ENCODE peak calls at places on chromosomes 5 and 9, in six cellular contexts. E is A549, U is pancreas, B is foreskin fibroblast, W is spleen, I is prostate gland. X is an unnamed sample.

GRCh38 chr9:120439147-120439546 is 140.8 kb downstream of the CDK5RAP2 start:
- DNase-seq in E (peak), U (no peak), B (no peak), W (no peak), I (no peak), X (no peak)

GRCh38 chr5:158796812-158797497 is 302.8 kb downstream of the EBF1 start:
- DNase-seq in E (no peak), U (no peak), B (no peak), W (no peak), I (no peak), X (no peak)

GRCh38 chr5:14082973-14083372 is 60.2 kb upstream of the TRIO start:
- DNase-seq in E (no peak), U (no peak), B (no peak), W (no peak), I (no peak), X (no peak)

GRCh38 chr9:4886698-4887097 is 94.0 kb downstream of the RCL1 start:
- DNase-seq in E (no peak), U (no peak), B (no peak), W (no peak), I (no peak), X (no peak)

GRCh38 chr9:16729656-16730055 is 140.8 kb downstream of the BNC2 start:
- DNase-seq in E (no peak), U (no peak), B (no peak), W (no peak), I (no peak), X (no peak)

GRCh38 chr5:78611161-78611605 is 37.4 kb downstream of the LHFPL2 start:
- DNase-seq in E (no peak), U (no peak), B (no peak), W (no peak), I (no peak), X (no peak)

GRCh38 chr5:126182901-126183695 is 240.1 kb upstream of the GRAMD2B start:
- DNase-seq in E (no peak), U (no peak), B (no peak), W (no peak), I (peak), X (no peak)

GRCh38 chr5:53944981-53945380 is 365.4 kb downstream of the ARL15 start:
- DNase-seq in E (peak), U (no peak), B (no peak), W (no peak), I (no peak), X (no peak)

GRCh38 chr5:140266471-140267200 is 36.3 kb downstream of the PFDN1 start:
- DNase-seq in E (no peak), U (no peak), B (no peak), W (no peak), I (no peak), X (no peak)

GRCh38 chr9:33209394-33209793 is 30.6 kb upstream of the SPINK4 start:
- DNase-seq in E (no peak), U (no peak), B (no peak), W (no peak), I (no peak), X (no peak)

GRCh38 chr9:132752877-132753592 is 82.8 kb downstream of the GTF3C4 start:
- DNase-seq in E (no peak), U (no peak), B (no peak), W (no peak), I (no peak), X (peak)

GRCh38 chr9:92609142-92609500 is 60.8 kb downstream of the IPPK start:
- DNase-seq in E (no peak), U (no peak), B (no peak), W (no peak), I (no peak), X (no peak)

GRCh38 chr9:114378883-114379282 is 8.9 kb downstream of the AKNA start:
- DNase-seq in E (no peak), U (no peak), B (no peak), W (peak), I (no peak), X (no peak)

GRCh38 chr5:124747770-124748686 is 1.6 kb upstream of the ZNF608 start:
- DNase-seq in E (peak), U (no peak), B (peak), W (no peak), I (no peak), X (no peak)

GRCh38 chr9:121324316-121324715 is 45.7 kb downstream of the STOM start:
- DNase-seq in E (no peak), U (no peak), B (no peak), W (no peak), I (no peak), X (peak)

GRCh38 chr9:79573697-79573976 is 1.9 kb downstream of the TLE4 start:
- DNase-seq in E (no peak), U (no peak), B (no peak), W (no peak), I (no peak), X (no peak)

GRCh38 chr9:128882677-128883590 is 1.0 kb downstream of the LRRC8A start:
- DNase-seq in E (no peak), U (no peak), B (no peak), W (peak), I (no peak), X (no peak)

GRCh38 chr9:38066907-38067610 is 2.0 kb downstream of the SHB start:
- DNase-seq in E (no peak), U (peak), B (no peak), W (peak), I (peak), X (peak)

GRCh38 chr9:135916998-135917397 is 9.7 kb upstream of the CAMSAP1 start:
- DNase-seq in E (no peak), U (no peak), B (no peak), W (no peak), I (no peak), X (no peak)

GRCh38 chr5:67537439-67538342 is 341.1 kb upstream of the CD180 start:
- DNase-seq in E (no peak), U (no peak), B (no peak), W (no peak), I (no peak), X (no peak)

GRCh38 chr5:141338538-141339306 is at the start of gene PCDHGA2:
- DNase-seq in E (peak), U (no peak), B (peak), W (no peak), I (no peak), X (no peak)

GRCh38 chr9:84671651-84672467 is 2.3 kb downstream of the NTRK2 start:
- DNase-seq in E (no peak), U (no peak), B (no peak), W (no peak), I (no peak), X (no peak)

GRCh38 chr9:131982683-131983239 is 96.9 kb downstream of the MED27 start:
- DNase-seq in E (no peak), U (no peak), B (no peak), W (no peak), I (no peak), X (no peak)

GRCh38 chr5:88486466-88486865 is 217.8 kb upstream of the TMEM161B start:
- DNase-seq in E (no peak), U (no peak), B (no peak), W (no peak), I (no peak), X (no peak)

GRCh38 chr5:172868924-172869565 is 35.0 kb downstream of the ERGIC1 start:
- DNase-seq in E (peak), U (peak), B (peak), W (peak), I (peak), X (peak)

GRCh38 chr5:77204967-77205366 is 5.5 kb upstream of the PDE8B start:
- DNase-seq in E (peak), U (no peak), B (no peak), W (no peak), I (peak), X (no peak)

GRCh38 chr5:139746691-139747582 is 48.7 kb upstream of the PSD2 start:
- DNase-seq in E (no peak), U (no peak), B (no peak), W (peak), I (no peak), X (peak)

GRCh38 chr5:32520995-32521394 is 64.4 kb upstream of the SUB1 start:
- DNase-seq in E (no peak), U (no peak), B (no peak), W (no peak), I (no peak), X (no peak)

GRCh38 chr5:1973391-1974013 is 90.8 kb upstream of the IRX4 start:
- DNase-seq in E (no peak), U (no peak), B (no peak), W (peak), I (peak), X (no peak)

GRCh38 chr9:14391620-14392019 is 77.7 kb upstream of the NFIB start:
- DNase-seq in E (no peak), U (no peak), B (no peak), W (no peak), I (no peak), X (no peak)

GRCh38 chr5:159894149-159894720 is 22.0 kb upstream of the ADRA1B start:
- DNase-seq in E (no peak), U (no peak), B (peak), W (no peak), I (no peak), X (no peak)

GRCh38 chr9:91725651-91726050 is 224.4 kb downstream of the ROR2 start:
- DNase-seq in E (no peak), U (no peak), B (no peak), W (no peak), I (no peak), X (no peak)

GRCh38 chr5:95870105-95870672 is 47.7 kb upstream of the GLRX start:
- DNase-seq in E (no peak), U (no peak), B (no peak), W (no peak), I (no peak), X (no peak)

GRCh38 chr5:3222924-3223323 is 372.7 kb upstream of the IRX1 start:
- DNase-seq in E (no peak), U (no peak), B (no peak), W (no peak), I (no peak), X (no peak)

GRCh38 chr5:98433673-98434072 is 339.8 kb upstream of the RGMB start:
- DNase-seq in E (no peak), U (no peak), B (no peak), W (no peak), I (no peak), X (no peak)

GRCh38 chr5:125928663-125929062 is 494.5 kb upstream of the GRAMD2B start:
- DNase-seq in E (no peak), U (no peak), B (no peak), W (no peak), I (no peak), X (no peak)

GRCh38 chr5:169946743-169947142 is 33.6 kb downstream of the INSYN2B start:
- DNase-seq in E (no peak), U (no peak), B (no peak), W (no peak), I (no peak), X (no peak)

DNA sequence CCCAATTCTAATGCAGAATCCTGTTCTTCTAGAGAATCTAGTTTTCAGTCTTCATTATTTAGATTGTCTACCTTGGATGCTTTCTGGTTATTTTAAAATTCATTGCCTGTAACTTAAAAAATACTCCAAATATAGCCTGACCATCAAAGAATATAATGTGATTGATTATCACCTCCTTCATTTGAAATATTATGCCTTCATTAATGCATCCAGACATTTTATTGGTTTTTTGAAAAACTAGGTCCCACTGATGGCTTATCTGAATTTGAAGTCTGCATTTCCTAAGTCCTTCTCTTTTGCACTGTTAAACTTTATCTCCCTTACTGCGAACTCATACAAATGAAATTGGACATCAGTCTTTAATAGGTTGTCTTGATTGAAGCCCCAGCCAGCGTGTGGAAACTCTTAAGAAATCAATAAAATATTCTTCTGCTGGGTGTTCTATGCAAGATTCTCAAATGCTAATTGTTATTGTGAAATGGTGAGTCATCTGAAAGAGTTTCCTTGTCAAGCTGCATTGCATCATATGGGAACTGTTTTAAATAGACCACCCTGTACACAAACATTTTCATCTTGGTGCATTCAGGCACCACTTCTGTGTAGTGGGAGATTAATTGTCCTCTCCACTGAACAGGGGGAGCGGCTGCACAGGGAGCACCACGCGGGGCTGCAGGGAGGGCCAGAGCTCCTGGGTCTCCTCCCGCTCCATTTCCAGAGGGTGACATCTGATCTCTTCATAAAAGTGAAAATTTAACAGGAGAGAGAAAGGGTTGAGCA is 92.3 kb upstream of the FANCC start:
- DNase-seq in E (peak), U (no peak), B (peak), W (no peak), I (no peak), X (no peak)
- H3K4me3 ChIP-seq in E (no peak), U (no peak), B (no peak), W (no peak), I (no peak), X (no peak)

GRCh38 chr9:3058409-3058808 is 214.5 kb upstream of the PUM3 start:
- DNase-seq in E (no peak), U (no peak), B (no peak), W (no peak), I (no peak), X (no peak)
- H3K4me3 ChIP-seq in E (no peak), U (no peak), B (no peak), W (no peak), I (no peak), X (no peak)

GRCh38 chr9:36320457-36320856 is 62.2 kb upstream of the GNE start:
- DNase-seq in E (peak), U (no peak), B (no peak), W (no peak), I (no peak), X (no peak)

GRCh38 chr9:36322462-36322861 is 64.2 kb upstream of the GNE start:
- DNase-seq in E (no peak), U (no peak), B (no peak), W (no peak), I (no peak), X (no peak)

GRCh38 chr9:36325081-36325828 is 67.0 kb upstream of the GNE start:
- DNase-seq in E (no peak), U (peak), B (no peak), W (no peak), I (no peak), X (peak)

GRCh38 chr9:36327903-36328302 is 69.7 kb upstream of the GNE start:
- DNase-seq in E (no peak), U (no peak), B (peak), W (no peak), I (no peak), X (no peak)

DNA sequence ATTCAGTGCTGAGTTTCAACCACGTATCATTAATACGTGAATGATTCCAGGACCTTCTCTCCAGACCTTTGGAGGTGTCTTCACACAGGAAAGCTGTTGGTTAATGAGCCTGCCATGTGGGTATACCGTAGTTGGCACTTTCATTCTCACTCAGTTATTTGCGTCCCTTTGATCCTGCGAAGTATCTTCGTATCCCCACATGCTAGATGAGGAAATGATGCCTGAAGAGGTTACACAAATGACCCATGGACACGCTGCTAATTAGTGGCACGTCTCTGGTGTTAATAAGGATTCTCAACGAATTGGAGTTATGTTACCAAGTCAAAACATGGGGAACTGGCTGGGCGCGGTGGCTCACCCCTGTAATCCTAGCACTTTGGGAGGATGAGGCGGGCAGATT is 65.7 kb upstream of the GNE start:
- DNase-seq in E (no peak), U (no peak), B (no peak), W (no peak), I (no peak), X (no peak)
- H3K4me3 ChIP-seq in E (no peak), U (no peak), B (no peak), W (no peak), I (no peak), X (no peak)

DNA sequence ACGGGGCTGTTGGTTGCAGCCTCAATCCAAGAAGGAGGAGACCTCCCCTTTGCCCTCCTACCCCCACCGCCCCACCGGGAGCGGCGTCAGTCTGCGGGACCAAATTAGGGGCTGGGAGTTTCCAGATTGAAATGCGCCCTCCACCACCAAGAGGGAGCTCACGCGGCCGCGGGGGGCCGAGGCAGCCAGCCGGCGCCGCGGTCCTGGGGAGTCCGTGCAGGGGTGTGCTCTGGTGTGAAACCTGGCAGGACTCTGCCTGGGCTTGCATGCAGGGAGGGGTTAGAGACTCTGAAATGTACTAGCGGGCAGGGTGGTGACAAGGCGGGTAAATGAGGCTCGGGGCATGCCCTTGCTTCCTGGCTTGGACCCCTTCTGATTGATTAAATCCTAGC is 989 bp upstream of the FBN2 start:
- DNase-seq in E (peak), U (no peak), B (peak), W (peak), I (no peak), X (no peak)
- H3K4me3 ChIP-seq in E (peak), U (no peak), B (peak), W (no peak), I (peak), X (peak)

DNA sequence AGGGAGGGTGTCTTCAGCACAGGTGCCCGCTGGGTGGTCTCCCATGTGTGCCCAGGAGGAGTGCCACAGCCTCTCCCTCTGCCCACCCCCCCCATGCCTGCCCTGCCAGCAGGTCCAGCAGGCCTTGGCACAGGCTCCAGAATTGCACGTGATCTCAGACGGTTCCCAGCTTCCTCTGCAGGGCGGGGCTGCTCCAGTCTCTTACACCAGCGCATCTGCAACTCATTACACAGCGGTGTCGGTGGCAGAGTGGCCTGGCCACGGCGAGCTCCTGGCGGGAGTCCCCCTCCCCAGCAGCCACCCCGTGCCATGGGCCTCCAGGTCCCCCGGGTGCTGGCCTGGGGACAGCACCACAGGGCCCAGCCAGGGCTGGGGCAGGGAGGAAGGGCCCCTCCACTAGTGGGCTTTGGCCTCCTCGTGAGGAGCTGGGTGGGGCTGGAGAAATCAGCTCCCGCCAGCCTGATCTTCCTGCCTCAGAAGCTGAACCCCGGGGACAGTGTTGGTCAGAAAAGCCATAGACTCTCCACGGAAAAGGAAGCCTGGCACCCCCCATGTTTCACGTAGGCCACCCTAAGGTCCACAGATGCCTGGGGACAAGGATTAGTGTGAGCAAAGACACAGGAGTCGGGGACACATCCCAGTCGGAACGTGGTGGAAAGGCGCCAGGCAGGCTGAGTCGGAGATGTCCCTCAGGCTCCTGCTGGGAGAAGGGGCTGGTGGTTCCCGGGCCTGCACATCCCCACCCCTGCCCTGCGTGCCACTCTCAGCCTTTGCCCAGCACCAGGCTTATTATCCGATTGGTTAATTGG is 40.2 kb downstream of the RXRA start:
- DNase-seq in E (peak), U (peak), B (peak), W (peak), I (peak), X (peak)
- H3K4me3 ChIP-seq in E (peak), U (no peak), B (peak), W (no peak), I (no peak), X (peak)